ENCODE peak calls at places on chromosomes 5 and 9, in eight cellular contexts. Y is A549, V is foreskin fibroblast, N is AG10803, Z is transverse colon, Q is esophagus muscularis mucosa, G is psoas muscle, M is AG04449. W is an unnamed sample.

GRCh38 chr5:72101828-72102227 is 5.4 kb upstream of the MAP1B start:
- DNase-seq in M (no peak), Z (no peak), Q (no peak), N (no peak), G (no peak), Y (no peak), V (peak), W (no peak)

GRCh38 chr9:81538929-81539716 is 150.2 kb downstream of the TLE1 start:
- DNase-seq in Y (peak), M (no peak), G (no peak), Q (no peak), Z (no peak), V (no peak), N (no peak), W (no peak)

GRCh38 chr5:1402611-1403255 is 42.5 kb downstream of the SLC6A3 start:
- DNase-seq in G (peak), Y (no peak), M (no peak), Q (no peak), Z (no peak), N (no peak), V (no peak), W (no peak)

GRCh38 chr9:126147620-126148522 is 178.8 kb upstream of the MVB12B start:
- DNase-seq in Z (no peak), Y (no peak), V (no peak), Q (peak), G (no peak), N (no peak), M (no peak), W (no peak)

GRCh38 chr5:13251623-13252367 is 692.7 kb downstream of the DNAH5 start:
- DNase-seq in G (no peak), Q (no peak), Z (no peak), N (no peak), Y (no peak), M (no peak), V (no peak), W (no peak)

GRCh38 chr5:43855418-43855817 is 252.4 kb downstream of the NNT start:
- DNase-seq in G (no peak), V (no peak), Q (no peak), N (no peak), M (no peak), Z (no peak), Y (no peak), W (no peak)

GRCh38 chr9:132827366-132827765 is 50.7 kb downstream of the AK8 start:
- DNase-seq in N (no peak), G (no peak), Y (no peak), Z (no peak), M (no peak), Q (no peak), V (no peak), W (no peak)

GRCh38 chr5:139593716-139594319 is 32.7 kb downstream of the UBE2D2 start:
- DNase-seq in G (no peak), N (peak), Y (peak), Z (no peak), V (no peak), M (no peak), Q (no peak), W (no peak)

GRCh38 chr9:112059145-112059979 is 115.7 kb downstream of the SUSD1 start:
- DNase-seq in N (peak), Q (no peak), G (no peak), M (peak), V (peak), Z (peak), Y (peak), W (no peak)

GRCh38 chr5:74070766-74071165 is 444.8 kb downstream of the ARHGEF28 start:
- DNase-seq in Q (no peak), V (no peak), M (no peak), N (no peak), Y (no peak), G (no peak), Z (no peak), W (no peak)

GRCh38 chr5:56301041-56301440 is 67.9 kb upstream of the ANKRD55 start:
- DNase-seq in Q (no peak), V (no peak), N (no peak), M (no peak), Y (peak), G (no peak), Z (no peak), W (no peak)

GRCh38 chr9:125493861-125494554 is 213.0 kb downstream of the MAPKAP1 start:
- DNase-seq in Y (no peak), G (no peak), V (no peak), Z (no peak), M (peak), Q (peak), N (no peak), W (no peak)

GRCh38 chr5:74123928-74124327 is 497.9 kb downstream of the ARHGEF28 start:
- DNase-seq in N (no peak), Y (no peak), V (no peak), Z (no peak), M (no peak), G (no peak), Q (peak), W (no peak)

GRCh38 chr5:169873642-169874041 is 106.7 kb downstream of the INSYN2B start:
- DNase-seq in Z (no peak), Y (no peak), G (peak), Q (no peak), V (no peak), N (peak), M (no peak), W (no peak)

GRCh38 chr9:89902450-89902849 is 297.6 kb downstream of the GADD45G start:
- DNase-seq in N (peak), M (peak), Z (no peak), V (no peak), Q (peak), G (no peak), Y (no peak), W (no peak)

GRCh38 chr9:93084471-93084881 is 11.5 kb upstream of the CARD19 start:
- DNase-seq in M (no peak), V (no peak), G (no peak), N (no peak), Y (no peak), Q (no peak), Z (no peak), W (no peak)

GRCh38 chr5:72920690-72921089 is 35.2 kb upstream of the FCHO2 start:
- DNase-seq in G (no peak), M (no peak), N (peak), Q (no peak), Z (no peak), Y (peak), V (no peak), W (no peak)

GRCh38 chr5:150895431-150896428 is 9.1 kb downstream of the ZNF300 start:
- DNase-seq in M (no peak), N (no peak), Y (peak), V (no peak), Z (no peak), Q (no peak), G (no peak), W (no peak)

GRCh38 chr9:121972501-121972981 is 120.6 kb downstream of the TTLL11 start:
- DNase-seq in Y (peak), Z (peak), M (peak), V (peak), G (no peak), Q (no peak), N (peak), W (peak)

GRCh38 chr5:174777545-174777944 is 53.2 kb downstream of the MSX2 start:
- DNase-seq in Z (no peak), V (no peak), G (no peak), Q (no peak), N (no peak), Y (no peak), M (no peak), W (no peak)

GRCh38 chr9:109591691-109592090 is 93.6 kb upstream of the PTPN3 start:
- DNase-seq in G (no peak), N (no peak), V (no peak), M (no peak), Y (no peak), Z (no peak), Q (no peak), W (no peak)

GRCh38 chr5:66440202-66440680 is 156.0 kb upstream of the MAST4 start:
- DNase-seq in V (no peak), Z (no peak), M (no peak), Q (peak), Y (no peak), N (peak), G (no peak), W (peak)

GRCh38 chr5:121630402-121630801 is 221.3 kb upstream of the FTMT start:
- DNase-seq in N (peak), M (no peak), G (no peak), Z (no peak), V (peak), Q (no peak), Y (peak), W (no peak)

GRCh38 chr5:40428129-40428528 is 251.6 kb upstream of the PTGER4 start:
- DNase-seq in V (peak), G (peak), M (no peak), Y (no peak), Q (no peak), N (peak), Z (no peak), W (no peak)

GRCh38 chr5:77995793-77996409 is 219.8 kb upstream of the TBCA start:
- DNase-seq in M (no peak), V (no peak), N (no peak), Z (no peak), G (no peak), Q (no peak), Y (no peak), W (no peak)

GRCh38 chr5:30324083-30324482 is 869.4 kb upstream of the CDH6 start:
- DNase-seq in Y (peak), G (no peak), Z (no peak), Q (no peak), V (no peak), M (no peak), N (no peak), W (no peak)
- TF ChIP-seq CTCF in Y (no peak), G (no peak), Z (no peak), Q (no peak), V (no peak), M (no peak), N (no peak), W (no peak)

DNA sequence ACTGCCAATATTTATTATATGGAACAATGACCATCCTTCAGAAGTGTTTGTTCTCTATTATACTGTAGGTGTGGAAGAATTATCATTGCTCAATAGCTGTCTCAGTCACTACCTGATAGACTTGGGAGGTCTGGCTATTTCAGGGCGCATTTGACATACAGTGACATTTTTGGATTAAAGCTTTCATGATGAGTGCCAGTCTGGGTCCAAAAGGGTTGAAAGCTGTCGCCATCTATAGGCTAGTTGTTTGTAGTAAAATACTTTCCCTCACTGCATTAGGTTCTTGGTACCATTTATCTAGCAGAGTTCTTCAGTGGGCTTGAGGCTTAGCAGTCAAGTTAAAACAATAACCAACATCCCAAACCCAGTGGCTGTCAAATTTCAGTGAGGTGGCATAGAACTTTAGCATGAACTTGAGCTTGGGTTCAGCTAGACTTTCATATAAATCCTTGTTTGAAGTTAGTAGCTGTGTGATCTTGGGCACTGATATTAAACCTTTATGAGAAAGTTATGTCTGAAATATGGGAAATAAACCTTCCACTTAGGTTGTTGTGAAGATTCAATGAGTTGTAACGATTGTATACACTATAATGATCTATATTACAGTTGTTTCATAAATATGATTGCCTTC is 110.5 kb upstream of the CDKN2B start:
- DNase-seq in N (peak), V (no peak), Q (no peak), G (no peak), Z (no peak), Y (no peak), M (no peak), W (no peak)
- TF ChIP-seq CTCF in N (peak), V (peak), Q (no peak), G (peak), Z (peak), Y (no peak), M (peak), W (peak)

GRCh38 chr9:35313460-35313859 is 151.7 kb downstream of the UNC13B start:
- DNase-seq in N (no peak), G (no peak), Y (no peak), Z (no peak), Q (no peak), M (no peak), V (no peak), W (no peak)

GRCh38 chr9:35306281-35306680 is 144.5 kb downstream of the UNC13B start:
- DNase-seq in G (no peak), N (peak), V (peak), Q (no peak), Z (no peak), Y (no peak), M (peak), W (no peak)

GRCh38 chr9:35313911-35314310 is 152.1 kb downstream of the UNC13B start:
- DNase-seq in M (no peak), Z (no peak), G (no peak), V (peak), Y (no peak), Q (no peak), N (peak), W (no peak)

DNA sequence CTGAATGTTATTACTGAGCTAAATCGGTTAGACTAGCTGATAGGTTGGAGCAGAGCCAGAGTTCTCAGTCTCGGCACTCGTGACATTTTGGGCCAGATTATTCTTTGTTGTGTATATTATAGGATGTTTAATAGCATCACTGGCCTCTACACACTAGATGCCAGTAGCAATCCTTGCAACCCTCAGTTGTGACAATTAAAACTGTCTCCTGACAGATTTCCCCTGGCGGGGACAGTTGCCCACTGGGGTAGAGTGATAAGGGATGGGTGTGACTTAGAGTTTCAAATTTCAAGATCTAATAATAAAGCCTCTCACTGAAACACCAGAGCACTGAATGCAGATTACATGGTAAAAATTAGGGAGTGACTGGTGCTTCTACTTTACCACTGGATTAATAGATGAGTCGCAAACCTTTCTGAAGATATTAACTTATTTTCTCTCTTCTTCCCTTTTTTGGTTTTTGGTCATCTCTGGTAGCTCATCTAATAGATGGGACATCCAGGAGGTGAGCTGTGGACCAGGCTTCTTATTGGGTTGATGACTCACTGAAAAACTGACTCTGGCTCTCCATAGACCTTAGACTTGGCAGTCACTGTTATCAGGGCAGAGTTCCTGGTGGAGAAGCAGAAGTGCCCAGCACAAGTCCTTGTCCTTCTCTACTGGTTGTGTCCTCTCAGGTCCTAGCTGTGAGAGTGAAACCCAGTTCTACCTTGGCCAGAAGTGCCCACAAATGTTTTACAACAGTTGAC is 150.3 kb downstream of the UNC13B start:
- DNase-seq in Y (peak), Z (no peak), V (no peak), G (peak), Q (no peak), N (peak), M (no peak), W (no peak)
- TF ChIP-seq CTCF in Y (no peak), Z (no peak), V (no peak), G (no peak), Q (no peak), N (no peak), M (no peak), W (no peak)

DNA sequence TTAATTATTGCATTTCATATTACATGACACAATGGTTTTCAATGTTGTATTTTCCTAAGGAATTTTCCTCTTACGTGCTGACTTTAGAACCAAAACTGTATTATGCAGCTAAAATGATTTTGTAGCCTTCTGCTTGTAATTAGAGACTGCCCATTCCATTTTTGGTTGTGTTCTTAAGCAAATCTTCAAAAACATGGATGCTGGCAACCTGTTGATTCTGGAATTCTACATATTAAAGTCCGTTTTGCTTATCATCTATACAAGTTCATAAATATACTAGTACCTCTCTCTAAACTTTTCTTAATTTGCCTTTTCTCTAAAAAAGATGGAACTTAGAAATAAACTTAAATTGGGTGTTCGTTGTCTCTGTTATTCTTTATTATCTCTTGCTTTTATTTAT is 88.3 kb downstream of the NR3C1 start:
- DNase-seq in N (no peak), Q (no peak), Z (no peak), M (no peak), Y (no peak), V (no peak), G (no peak), W (no peak)
- TF ChIP-seq CTCF in N (no peak), Q (no peak), Z (no peak), M (no peak), Y (no peak), V (no peak), G (no peak), W (no peak)